ENCODE peak calls at places on chromosomes 11 and 22, in eight cellular contexts. One of them, this sample, is unnamed.

GRCh38 chr22:42439821-42440674 is 7.8 kb upstream of the NFAM1 start:
- DNase-seq in SHP77 treated with DMSO at 0.1 percent for 48 hours: no peak
- DNase-seq in caudate nucleus: no peak
- DNase-seq in lower leg skin: no peak
- DNase-seq in psoas muscle: peak; percentile 47
- DNase-seq in NCI-H1092 treated with DMSO at 0.1 percent for 48 hours: no peak
- DNase-seq in central memory CD4-positive, alpha-beta T cell: no peak
- DNase-seq in CD4-positive, alpha-beta T cell: no peak
- DNase-seq in this sample: no peak

GRCh38 chr11:41784513-41785335 is 325.3 kb upstream of the LRRC4C start:
- DNase-seq in lower leg skin: no peak
- DNase-seq in caudate nucleus: no peak
- DNase-seq in psoas muscle: no peak
- DNase-seq in central memory CD4-positive, alpha-beta T cell: no peak
- DNase-seq in NCI-H1092 treated with DMSO at 0.1 percent for 48 hours: no peak
- DNase-seq in SHP77 treated with DMSO at 0.1 percent for 48 hours: no peak
- DNase-seq in CD4-positive, alpha-beta T cell: no peak
- DNase-seq in this sample: no peak

GRCh38 chr22:37020192-37020479 is 594 bp downstream of the MPST start:
- DNase-seq in lower leg skin: no peak
- DNase-seq in NCI-H1092 treated with DMSO at 0.1 percent for 48 hours: peak; percentile 61
- DNase-seq in CD4-positive, alpha-beta T cell: no peak
- DNase-seq in caudate nucleus: no peak
- DNase-seq in central memory CD4-positive, alpha-beta T cell: no peak
- DNase-seq in psoas muscle: no peak
- DNase-seq in SHP77 treated with DMSO at 0.1 percent for 48 hours: no peak
- DNase-seq in this sample: no peak

GRCh38 chr11:107751082-107751481 is 39.2 kb upstream of the SLN start:
- DNase-seq in lower leg skin: no peak
- DNase-seq in caudate nucleus: no peak
- DNase-seq in SHP77 treated with DMSO at 0.1 percent for 48 hours: no peak
- DNase-seq in psoas muscle: no peak
- DNase-seq in CD4-positive, alpha-beta T cell: no peak
- DNase-seq in NCI-H1092 treated with DMSO at 0.1 percent for 48 hours: no peak
- DNase-seq in central memory CD4-positive, alpha-beta T cell: no peak
- DNase-seq in this sample: no peak

GRCh38 chr22:21964234-21964633 is 11.6 kb upstream of the PPM1F start:
- DNase-seq in SHP77 treated with DMSO at 0.1 percent for 48 hours: no peak
- DNase-seq in NCI-H1092 treated with DMSO at 0.1 percent for 48 hours: no peak
- DNase-seq in CD4-positive, alpha-beta T cell: no peak
- DNase-seq in caudate nucleus: no peak
- DNase-seq in lower leg skin: no peak
- DNase-seq in psoas muscle: no peak
- DNase-seq in central memory CD4-positive, alpha-beta T cell: no peak
- DNase-seq in this sample: no peak

GRCh38 chr22:24969588-24970301 is 17.2 kb downstream of the KIAA1671 start:
- DNase-seq in caudate nucleus: no peak
- DNase-seq in NCI-H1092 treated with DMSO at 0.1 percent for 48 hours: no peak
- DNase-seq in central memory CD4-positive, alpha-beta T cell: no peak
- DNase-seq in lower leg skin: no peak
- DNase-seq in CD4-positive, alpha-beta T cell: no peak
- DNase-seq in SHP77 treated with DMSO at 0.1 percent for 48 hours: no peak
- DNase-seq in psoas muscle: peak; percentile 59
- DNase-seq in this sample: no peak

GRCh38 chr11:121347094-121347493 is 54.5 kb downstream of the SC5D start:
- DNase-seq in CD4-positive, alpha-beta T cell: no peak
- DNase-seq in NCI-H1092 treated with DMSO at 0.1 percent for 48 hours: no peak
- DNase-seq in lower leg skin: no peak
- DNase-seq in caudate nucleus: no peak
- DNase-seq in SHP77 treated with DMSO at 0.1 percent for 48 hours: no peak
- DNase-seq in psoas muscle: no peak
- DNase-seq in central memory CD4-positive, alpha-beta T cell: no peak
- DNase-seq in this sample: no peak

GRCh38 chr22:26817926-26818325 is 160.5 kb downstream of the MIAT start:
- DNase-seq in central memory CD4-positive, alpha-beta T cell: no peak
- DNase-seq in lower leg skin: no peak
- DNase-seq in SHP77 treated with DMSO at 0.1 percent for 48 hours: no peak
- DNase-seq in psoas muscle: no peak
- DNase-seq in NCI-H1092 treated with DMSO at 0.1 percent for 48 hours: no peak
- DNase-seq in caudate nucleus: no peak
- DNase-seq in CD4-positive, alpha-beta T cell: no peak
- DNase-seq in this sample: no peak

GRCh38 chr11:5200582-5200981 is at the start of gene OR51V1:
- DNase-seq in lower leg skin: no peak
- DNase-seq in central memory CD4-positive, alpha-beta T cell: no peak
- DNase-seq in SHP77 treated with DMSO at 0.1 percent for 48 hours: no peak
- DNase-seq in NCI-H1092 treated with DMSO at 0.1 percent for 48 hours: no peak
- DNase-seq in CD4-positive, alpha-beta T cell: no peak
- DNase-seq in psoas muscle: no peak
- DNase-seq in caudate nucleus: no peak
- DNase-seq in this sample: no peak

GRCh38 chr11:114282488-114282887 is 13.7 kb upstream of the NNMT start:
- DNase-seq in SHP77 treated with DMSO at 0.1 percent for 48 hours: no peak
- DNase-seq in lower leg skin: no peak
- DNase-seq in caudate nucleus: no peak
- DNase-seq in CD4-positive, alpha-beta T cell: no peak
- DNase-seq in NCI-H1092 treated with DMSO at 0.1 percent for 48 hours: no peak
- DNase-seq in psoas muscle: no peak
- DNase-seq in central memory CD4-positive, alpha-beta T cell: no peak
- DNase-seq in this sample: no peak

GRCh38 chr11:93340223-93340622 is 9.7 kb downstream of the DEUP1 start:
- DNase-seq in SHP77 treated with DMSO at 0.1 percent for 48 hours: no peak
- DNase-seq in psoas muscle: no peak
- DNase-seq in lower leg skin: no peak
- DNase-seq in central memory CD4-positive, alpha-beta T cell: no peak
- DNase-seq in NCI-H1092 treated with DMSO at 0.1 percent for 48 hours: no peak
- DNase-seq in caudate nucleus: no peak
- DNase-seq in CD4-positive, alpha-beta T cell: no peak
- DNase-seq in this sample: no peak

This sample was measured in cerebellar cortex.